ENCODE peak calls at places on chromosomes 7 and 10, in eight cellular contexts. V is breast epithelium, R is spleen, X is HCT116, D is Peyer's patch, N is prostate gland, O is HepG2, J is suprapubic skin. K is an unnamed sample.

GRCh38 chr10:76127984-76128589 is 696.7 kb downstream of the LRMDA start:
- DNase-seq in X (no peak), R (no peak), J (no peak), O (peak), V (no peak), D (no peak), N (no peak), K (no peak)

GRCh38 chr10:99612167-99612831 is 7.9 kb downstream of the SLC25A28 start:
- DNase-seq in N (peak), D (no peak), X (peak), R (no peak), V (no peak), O (peak), J (no peak), K (no peak)

GRCh38 chr7:9698375-9698774 is 1265.0 kb downstream of the NXPH1 start:
- DNase-seq in V (no peak), J (no peak), X (no peak), O (no peak), D (no peak), R (no peak), N (no peak), K (no peak)

GRCh38 chr7:1176891-1177373 is 16.9 kb upstream of the ZFAND2A start:
- DNase-seq in J (no peak), O (peak), X (peak), R (peak), N (no peak), D (peak), V (no peak), K (peak)

GRCh38 chr7:157477550-157478212 is 140.9 kb downstream of the DNAJB6 start:
- DNase-seq in J (no peak), N (no peak), D (peak), R (peak), X (no peak), O (no peak), V (no peak), K (peak)

GRCh38 chr7:27151945-27152815 is at the start of gene HOXA3:
- DNase-seq in D (peak), J (peak), N (no peak), V (peak), O (no peak), X (no peak), R (peak), K (peak)

GRCh38 chr10:49752584-49752983 is 9.5 kb downstream of the OGDHL start:
- DNase-seq in N (no peak), D (no peak), R (peak), V (no peak), X (no peak), O (no peak), J (no peak), K (peak)

GRCh38 chr7:116705419-116705818 is 33.4 kb downstream of the MET start:
- DNase-seq in R (no peak), O (no peak), J (no peak), X (no peak), N (no peak), V (no peak), D (no peak), K (no peak)

GRCh38 chr10:52525761-52526160 is 211.7 kb downstream of the DKK1 start:
- DNase-seq in X (no peak), O (no peak), V (no peak), N (no peak), D (no peak), R (no peak), J (no peak), K (no peak)

GRCh38 chr10:95260909-95261552 is 29.8 kb downstream of the PDLIM1 start:
- DNase-seq in D (no peak), R (no peak), O (no peak), X (no peak), N (no peak), V (no peak), J (no peak), K (no peak)

GRCh38 chr10:133166828-133167692 is 7.0 kb downstream of the KNDC1 start:
- DNase-seq in R (no peak), J (peak), X (no peak), O (no peak), D (peak), N (no peak), V (no peak), K (no peak)

GRCh38 chr10:110279062-110279986 is 25.4 kb downstream of the SMNDC1 start:
- DNase-seq in V (peak), N (peak), X (peak), D (no peak), O (peak), R (no peak), J (no peak), K (no peak)

DNA sequence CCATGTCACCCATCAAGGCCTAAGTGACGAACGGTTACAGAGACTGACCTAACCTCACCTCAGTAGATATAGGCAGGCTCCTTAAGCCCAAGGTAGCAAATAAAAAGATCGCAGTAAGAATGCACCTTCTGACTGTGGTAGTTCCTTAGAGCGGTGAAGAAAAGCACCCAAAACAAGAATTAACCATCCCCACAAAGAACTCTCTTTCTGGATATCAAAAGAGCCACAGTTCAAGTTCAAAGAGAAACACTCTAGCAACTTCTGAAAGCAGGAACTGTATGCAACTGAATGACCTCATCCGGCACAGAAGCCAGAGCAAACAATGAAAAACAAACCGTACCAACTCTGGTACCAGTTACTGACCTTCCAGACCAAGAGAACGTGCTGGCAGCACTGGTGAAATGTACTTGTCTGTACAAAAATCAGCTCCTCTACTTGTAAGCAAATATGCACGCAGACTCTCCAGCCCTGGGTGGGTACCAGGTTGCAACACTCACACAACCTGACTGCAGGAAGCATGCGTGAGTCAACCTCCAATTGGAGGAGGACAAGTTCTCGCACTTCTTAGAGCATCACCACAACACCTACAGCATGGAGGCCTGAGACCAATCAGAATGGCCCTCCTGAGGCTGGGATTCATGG is 202.7 kb downstream of the FAM107B start:
- DNase-seq in J (no peak), D (no peak), V (peak), X (no peak), O (peak), R (peak), N (peak), K (no peak)
- TF ChIP-seq POLR2A in J (no peak), D (no peak), V (no peak), X (no peak), O (no peak), R (no peak), N (peak), K (no peak)

GRCh38 chr10:112835933-112836564 is 114.0 kb upstream of the TCF7L2 start:
- DNase-seq in O (peak), N (no peak), V (peak), X (no peak), J (no peak), D (no peak), R (no peak), K (peak)
- TF ChIP-seq POLR2A in O (no peak), N (no peak), V (no peak), X (no peak), J (no peak), D (no peak), R (no peak), K (no peak)

DNA sequence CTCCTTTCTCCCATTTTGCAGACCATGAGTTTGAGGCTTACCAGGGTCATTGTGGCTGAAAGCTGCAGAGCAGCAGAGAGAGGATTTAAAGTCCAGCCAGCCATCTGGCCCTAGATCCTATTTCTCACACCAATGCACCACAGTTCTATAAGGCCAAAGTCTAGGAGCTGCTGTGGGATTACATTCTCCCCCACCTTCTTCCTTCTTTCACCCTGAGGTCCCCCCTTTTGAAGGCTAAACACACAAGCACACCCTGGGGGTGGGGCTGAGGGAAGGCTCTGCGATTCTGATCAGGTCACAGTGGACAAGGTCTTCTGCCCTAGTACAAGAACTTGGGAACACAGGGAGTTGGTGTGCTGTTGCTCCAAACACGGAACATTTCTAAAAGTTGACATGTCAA is 271.8 kb upstream of the PPP2R2D start:
- DNase-seq in J (no peak), N (no peak), V (no peak), D (no peak), O (no peak), R (no peak), X (no peak), K (no peak)
- TF ChIP-seq POLR2A in J (no peak), N (no peak), V (no peak), D (no peak), O (no peak), R (no peak), X (no peak), K (no peak)

GRCh38 chr10:80078448-80079311 is at the start of gene TMEM254:
- DNase-seq in N (peak), D (peak), O (peak), V (peak), R (peak), X (peak), J (peak), K (peak)
- TF ChIP-seq POLR2A in N (no peak), D (peak), O (peak), V (no peak), R (no peak), X (peak), J (peak), K (no peak)